ENCODE peak calls at places on chromosomes 12 and 14, in seven cellular contexts. L is HepG2, A is IMR-90, F is AG04450, S is adrenal gland, E is ovary, X is brain microvascular endothelial cell. H is an unnamed sample.

GRCh38 chr12:96314723-96315122 is 85.5 kb downstream of the CDK17 start:
- DNase-seq in A (peak), L (no peak), E (no peak), F (no peak), X (peak), S (no peak), H (no peak)

GRCh38 chr14:52923902-52924575 is 26.8 kb downstream of the FERMT2 start:
- DNase-seq in L (peak), S (no peak), X (no peak), E (no peak), A (no peak), F (no peak), H (no peak)

GRCh38 chr12:40314927-40315326 is 90.1 kb downstream of the LRRK2 start:
- DNase-seq in S (no peak), A (no peak), E (no peak), X (no peak), F (no peak), L (no peak), H (no peak)

GRCh38 chr14:24670594-24670993 is 36.6 kb upstream of the GZMB start:
- DNase-seq in X (no peak), A (no peak), E (no peak), S (no peak), L (no peak), F (no peak), H (no peak)

GRCh38 chr12:121523741-121524140 is 57.1 kb downstream of the KDM2B start:
- DNase-seq in L (no peak), F (no peak), E (no peak), A (no peak), X (no peak), S (no peak), H (peak)

GRCh38 chr14:102171173-102172020 is 31.7 kb downstream of the WDR20 start:
- DNase-seq in X (no peak), F (no peak), S (no peak), L (no peak), A (peak), E (no peak), H (no peak)

GRCh38 chr12:93275589-93275988 is 102.1 kb upstream of the NUDT4 start:
- DNase-seq in F (no peak), S (no peak), L (no peak), E (no peak), X (no peak), A (no peak), H (no peak)

GRCh38 chr14:74913986-74914573 is 9.0 kb downstream of the RPS6KL1 start:
- DNase-seq in F (peak), S (peak), L (peak), A (peak), X (peak), E (peak), H (peak)

GRCh38 chr14:104352493-104353220 is 214.3 kb downstream of the KIF26A start:
- DNase-seq in L (no peak), S (peak), E (peak), X (no peak), A (no peak), F (no peak), H (peak)

GRCh38 chr14:103022669-103023044 is 34.7 kb downstream of the CDC42BPB start:
- DNase-seq in A (no peak), F (no peak), E (no peak), L (no peak), S (no peak), X (no peak), H (peak)

GRCh38 chr12:69703146-69703642 is 4.1 kb upstream of the BEST3 start:
- DNase-seq in L (no peak), A (no peak), X (no peak), E (no peak), S (no peak), F (no peak), H (no peak)

GRCh38 chr12:26298785-26299621 is 103.6 kb downstream of the SSPN start:
- DNase-seq in E (no peak), S (peak), F (no peak), A (peak), X (peak), L (no peak), H (peak)

GRCh38 chr12:132238487-132239248 is 90.7 kb downstream of the GALNT9 start:
- DNase-seq in E (no peak), S (no peak), A (no peak), F (no peak), L (no peak), X (no peak), H (no peak)

GRCh38 chr12:26701604-26702215 is 131.3 kb downstream of the ITPR2 start:
- DNase-seq in F (no peak), X (no peak), S (no peak), L (peak), E (no peak), A (peak), H (no peak)

GRCh38 chr14:90839024-90839888 is 23.0 kb upstream of the TTC7B start:
- DNase-seq in A (peak), X (no peak), L (no peak), E (peak), F (no peak), S (no peak), H (no peak)

GRCh38 chr12:76026643-76027063 is 4.9 kb downstream of the PHLDA1 start:
- DNase-seq in L (peak), X (peak), F (no peak), S (peak), A (peak), E (no peak), H (no peak)

GRCh38 chr12:68479832-68480291 is 130.8 kb upstream of the RAP1B start:
- DNase-seq in F (no peak), X (no peak), L (no peak), A (peak), S (no peak), E (no peak), H (no peak)

GRCh38 chr14:91218041-91218440 is 26.5 kb downstream of the GPR68 start:
- DNase-seq in X (no peak), E (no peak), F (no peak), S (no peak), A (no peak), L (no peak), H (no peak)

GRCh38 chr12:110582286-110583136 is 607 bp downstream of the PPTC7 start:
- DNase-seq in A (peak), S (peak), X (no peak), F (no peak), E (peak), L (no peak), H (peak)

GRCh38 chr12:110581951-110582285 is 1.2 kb downstream of the PPTC7 start:
- DNase-seq in L (no peak), X (no peak), A (no peak), E (no peak), S (no peak), F (no peak), H (peak)

GRCh38 chr12:110590059-110590458 is 6.9 kb upstream of the PPTC7 start:
- DNase-seq in E (no peak), X (no peak), S (no peak), F (no peak), A (no peak), L (no peak), H (no peak)

GRCh38 chr12:110583137-110584059 is at the start of gene PPTC7:
- DNase-seq in S (peak), F (peak), L (peak), A (peak), X (peak), E (peak), H (peak)

GRCh38 chr12:110585231-110585799 is 2.2 kb upstream of the PPTC7 start:
- DNase-seq in L (no peak), E (no peak), F (no peak), A (peak), S (peak), X (no peak), H (no peak)
- H3K4me3 ChIP-seq in L (peak), E (no peak), F (no peak), A (no peak), S (no peak), X (no peak), H (no peak)

GRCh38 chr12:1218369-1218768 is 227.3 kb downstream of the ERC1 start:
- DNase-seq in S (no peak), X (no peak), E (no peak), L (no peak), F (no peak), A (no peak), H (no peak)
- H3K4me3 ChIP-seq in S (no peak), X (no peak), E (no peak), L (no peak), F (no peak), A (no peak), H (no peak)

GRCh38 chr12:54991992-54992377 is 7.4 kb upstream of the TESPA1 start:
- DNase-seq in A (no peak), F (no peak), S (no peak), X (no peak), L (no peak), E (no peak), H (no peak)
- H3K4me3 ChIP-seq in A (no peak), F (no peak), S (no peak), X (no peak), L (no peak), E (no peak), H (no peak)

DNA sequence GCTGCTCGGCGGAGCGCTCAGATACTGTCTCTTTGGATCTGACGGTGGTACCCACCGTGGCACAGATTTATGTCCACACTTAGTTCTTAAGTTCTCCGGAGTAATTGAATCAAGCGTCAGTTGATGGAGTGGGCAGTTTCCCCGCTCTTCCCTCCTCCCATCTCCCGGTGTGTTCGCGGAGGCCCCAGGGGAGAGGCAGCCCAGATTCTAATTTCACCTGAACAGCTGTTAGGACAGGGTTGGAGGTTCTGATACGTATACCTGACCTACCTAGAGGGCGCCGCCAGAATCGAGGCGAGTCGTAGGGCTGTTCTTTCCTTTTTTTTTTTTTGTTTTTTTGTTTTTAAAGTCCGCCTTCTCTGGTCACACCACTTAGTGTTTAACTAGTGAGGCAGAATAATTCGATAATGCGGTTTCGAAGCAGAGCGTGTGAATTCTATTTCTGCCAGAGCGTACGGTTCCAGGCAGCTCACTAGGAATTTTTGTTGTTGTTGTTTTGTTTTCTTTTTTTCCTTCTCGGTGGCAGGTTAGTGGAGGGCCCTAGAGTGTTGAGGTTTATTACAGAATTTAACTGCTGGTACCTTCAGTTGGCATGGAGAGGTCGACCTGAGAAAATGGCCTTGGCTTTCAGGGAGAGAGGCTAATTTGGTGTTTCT is 22.3 kb upstream of the GNS start:
- DNase-seq in X (no peak), E (no peak), A (no peak), S (peak), L (no peak), F (no peak), H (peak)
- H3K4me3 ChIP-seq in X (no peak), E (peak), A (no peak), S (peak), L (peak), F (no peak), H (peak)

H was measured in H7.